ENCODE peak calls at places on chromosomes 1 and 21, in ten cellular contexts. B is heart left ventricle, G is G401, T is LoVo, Q is NCI-H446 treated with DMSO at 0.1 percent for 48 hours, J is amniotic stem cell, W is adipocyte, U is anterior cingulate cortex, L is NCI-H82, C is NCI-H226. S is an unnamed sample.

GRCh38 chr1:245583575-245584330 is 429.0 kb downstream of the KIF26B start:
- DNase-seq in U (no peak), C (no peak), Q (no peak), G (no peak), T (no peak), W (no peak), B (no peak), L (no peak), J (no peak), S (no peak)

GRCh38 chr1:71593523-71593922 is 512.7 kb upstream of the ZRANB2 start:
- DNase-seq in T (no peak), W (no peak), L (peak), Q (peak), U (no peak), C (no peak), G (no peak), J (no peak), B (no peak), S (no peak)

GRCh38 chr1:232524056-232524455 is 105.9 kb downstream of the SIPA1L2 start:
- DNase-seq in G (no peak), B (no peak), C (peak), T (no peak), U (no peak), W (peak), L (no peak), J (no peak), Q (no peak), S (no peak)

GRCh38 chr1:219422811-219423598 is 189.9 kb downstream of the ZC3H11B start:
- DNase-seq in L (no peak), C (no peak), Q (no peak), G (no peak), T (no peak), B (no peak), W (no peak), J (no peak), U (no peak), S (no peak)

GRCh38 chr1:244112646-244113045 is 61.6 kb downstream of the ZBTB18 start:
- DNase-seq in G (no peak), W (peak), B (no peak), J (peak), L (no peak), U (no peak), T (no peak), Q (no peak), C (peak), S (no peak)

GRCh38 chr1:22831729-22832413 is 121.2 kb downstream of the EPHB2 start:
- DNase-seq in C (peak), T (peak), G (no peak), L (no peak), W (peak), Q (no peak), J (peak), B (no peak), U (no peak), S (no peak)

GRCh38 chr1:26932536-26932935 is 11.0 kb downstream of the NUDC start:
- DNase-seq in B (no peak), Q (no peak), T (no peak), U (no peak), J (no peak), L (no peak), W (no peak), G (no peak), C (no peak), S (no peak)

GRCh38 chr1:107536266-107536665 is 395.4 kb downstream of the NTNG1 start:
- DNase-seq in C (peak), G (no peak), T (peak), B (no peak), J (no peak), Q (peak), W (no peak), U (no peak), L (no peak), S (no peak)

GRCh38 chr21:44853601-44854390 is 19.7 kb downstream of the PTTG1IP start:
- DNase-seq in J (no peak), Q (no peak), W (no peak), B (peak), C (peak), L (no peak), G (no peak), U (no peak), T (no peak), S (no peak)

GRCh38 chr1:10980841-10981727 is 31.4 kb upstream of the TARDBP start:
- DNase-seq in U (peak), C (no peak), B (no peak), Q (peak), G (no peak), W (peak), T (no peak), L (no peak), J (no peak), S (no peak)

GRCh38 chr1:224358288-224358687 is 1.6 kb downstream of the CNIH4 start:
- DNase-seq in L (peak), G (no peak), U (no peak), W (no peak), Q (no peak), J (no peak), T (no peak), C (no peak), B (no peak), S (no peak)

GRCh38 chr1:88736633-88737248 is 52.7 kb downstream of the PKN2 start:
- DNase-seq in T (peak), C (peak), B (no peak), L (peak), W (peak), J (peak), G (no peak), Q (no peak), U (no peak), S (no peak)